ENCODE peak calls at places on chromosomes 16 and 17, in six cellular contexts. One of them, this sample, is unnamed.

GRCh38 chr16:27945233-27945975 is 118.1 kb downstream of the GSG1L start:
- DNase-seq in A549: no peak
- DNase-seq in endothelial cell of umbilical vein: no peak
- DNase-seq in K562: no peak
- DNase-seq in GM12878: no peak
- DNase-seq in HepG2: no peak
- DNase-seq in this sample: no peak

GRCh38 chr17:30796016-30796415 is 28.5 kb downstream of the CRLF3 start:
- DNase-seq in A549: no peak
- DNase-seq in endothelial cell of umbilical vein: no peak
- DNase-seq in K562: no peak
- DNase-seq in GM12878: no peak
- DNase-seq in HepG2: no peak
- DNase-seq in this sample: no peak

GRCh38 chr17:40727447-40728231 is 24.1 kb upstream of the KRT24 start:
- DNase-seq in A549: no peak
- DNase-seq in endothelial cell of umbilical vein: no peak
- DNase-seq in K562: no peak
- DNase-seq in GM12878: peak
- DNase-seq in HepG2: no peak
- DNase-seq in this sample: no peak

GRCh38 chr16:69904495-69905170 is 46.5 kb upstream of the CLEC18A start:
- DNase-seq in A549: no peak
- DNase-seq in endothelial cell of umbilical vein: no peak
- DNase-seq in K562: peak
- DNase-seq in GM12878: no peak
- DNase-seq in HepG2: no peak
- DNase-seq in this sample: no peak

GRCh38 chr17:4939554-4939803 is 367 bp downstream of the SLC25A11 start:
- DNase-seq in A549: no peak
- DNase-seq in endothelial cell of umbilical vein: no peak
- DNase-seq in K562: no peak
- DNase-seq in GM12878: no peak
- DNase-seq in HepG2: no peak
- DNase-seq in this sample: no peak

GRCh38 chr16:72736074-72736473 is 311.9 kb downstream of the ZFHX3 start:
- DNase-seq in A549: no peak
- DNase-seq in endothelial cell of umbilical vein: no peak
- DNase-seq in K562: no peak
- DNase-seq in GM12878: no peak
- DNase-seq in HepG2: no peak
- DNase-seq in this sample: no peak

GRCh38 chr17:45222273-45222993 is 748 bp downstream of the FMNL1 start:
- DNase-seq in A549: no peak
- DNase-seq in endothelial cell of umbilical vein: no peak
- DNase-seq in K562: peak
- DNase-seq in GM12878: no peak
- DNase-seq in HepG2: no peak
- DNase-seq in this sample: peak

GRCh38 chr16:68074850-68075249 is 10.3 kb upstream of the NFATC3 start:
- DNase-seq in A549: no peak
- DNase-seq in endothelial cell of umbilical vein: no peak
- DNase-seq in K562: no peak
- DNase-seq in GM12878: peak
- DNase-seq in HepG2: no peak
- DNase-seq in this sample: peak

GRCh38 chr17:59641799-59642484 is 22.2 kb downstream of the CLTC start:
- DNase-seq in A549: no peak
- DNase-seq in endothelial cell of umbilical vein: no peak
- DNase-seq in K562: no peak
- DNase-seq in GM12878: peak
- DNase-seq in HepG2: no peak
- DNase-seq in this sample: peak

GRCh38 chr17:49038138-49038537 is 41.0 kb downstream of the IGF2BP1 start:
- DNase-seq in A549: no peak
- DNase-seq in endothelial cell of umbilical vein: no peak
- DNase-seq in K562: no peak
- DNase-seq in GM12878: no peak
- DNase-seq in HepG2: no peak
- DNase-seq in this sample: no peak

GRCh38 chr17:57553525-57553924 is 191.6 kb downstream of the CCDC182 start:
- DNase-seq in A549: no peak
- DNase-seq in endothelial cell of umbilical vein: no peak
- DNase-seq in K562: peak
- DNase-seq in GM12878: no peak
- DNase-seq in HepG2: no peak
- DNase-seq in this sample: no peak

GRCh38 chr17:63500548-63501390 is 22.4 kb upstream of the KCNH6 start:
- DNase-seq in A549: no peak
- DNase-seq in endothelial cell of umbilical vein: no peak
- DNase-seq in K562: no peak
- DNase-seq in GM12878: no peak
- DNase-seq in HepG2: no peak
- DNase-seq in this sample: no peak

GRCh38 chr17:71180801-71181385 is 939.9 kb upstream of the SOX9 start:
- DNase-seq in A549: peak
- DNase-seq in endothelial cell of umbilical vein: no peak
- DNase-seq in K562: no peak
- DNase-seq in GM12878: no peak
- DNase-seq in HepG2: no peak
- DNase-seq in this sample: no peak

GRCh38 chr16:62805221-62805857 is 769.1 kb upstream of the CDH8 start:
- DNase-seq in A549: no peak
- DNase-seq in endothelial cell of umbilical vein: no peak
- DNase-seq in K562: no peak
- DNase-seq in GM12878: no peak
- DNase-seq in HepG2: no peak
- DNase-seq in this sample: no peak

GRCh38 chr17:7884581-7885356 is 3.8 kb upstream of the CHD3 start:
- DNase-seq in A549: no peak
- DNase-seq in endothelial cell of umbilical vein: no peak
- DNase-seq in K562: peak
- DNase-seq in GM12878: no peak
- DNase-seq in HepG2: no peak
- DNase-seq in this sample: peak

GRCh38 chr17:77779711-77780539 is 178.6 kb upstream of the TNRC6C start:
- DNase-seq in A549: no peak
- DNase-seq in endothelial cell of umbilical vein: no peak
- DNase-seq in K562: no peak
- DNase-seq in GM12878: no peak
- DNase-seq in HepG2: no peak
- DNase-seq in this sample: no peak

GRCh38 chr16:73031155-73031866 is 16.6 kb downstream of the ZFHX3 start:
- DNase-seq in A549: no peak
- DNase-seq in endothelial cell of umbilical vein: no peak
- DNase-seq in K562: no peak
- DNase-seq in GM12878: no peak
- DNase-seq in HepG2: no peak
- DNase-seq in this sample: no peak

GRCh38 chr17:17235212-17236174 is 1.5 kb downstream of the FLCN start:
- DNase-seq in A549: no peak
- DNase-seq in endothelial cell of umbilical vein: peak
- DNase-seq in K562: peak
- DNase-seq in GM12878: no peak
- DNase-seq in HepG2: peak
- DNase-seq in this sample: peak

GRCh38 chr17:78644259-78644658 is 67.1 kb upstream of the DNAH17 start:
- DNase-seq in A549: no peak
- DNase-seq in endothelial cell of umbilical vein: no peak
- DNase-seq in K562: no peak
- DNase-seq in GM12878: no peak
- DNase-seq in HepG2: no peak
- DNase-seq in this sample: no peak

GRCh38 chr17:74514632-74515035 is 16.6 kb downstream of the CD300LB start:
- DNase-seq in A549: no peak
- DNase-seq in endothelial cell of umbilical vein: no peak
- DNase-seq in K562: peak
- DNase-seq in GM12878: no peak
- DNase-seq in HepG2: no peak
- DNase-seq in this sample: no peak

DNA sequence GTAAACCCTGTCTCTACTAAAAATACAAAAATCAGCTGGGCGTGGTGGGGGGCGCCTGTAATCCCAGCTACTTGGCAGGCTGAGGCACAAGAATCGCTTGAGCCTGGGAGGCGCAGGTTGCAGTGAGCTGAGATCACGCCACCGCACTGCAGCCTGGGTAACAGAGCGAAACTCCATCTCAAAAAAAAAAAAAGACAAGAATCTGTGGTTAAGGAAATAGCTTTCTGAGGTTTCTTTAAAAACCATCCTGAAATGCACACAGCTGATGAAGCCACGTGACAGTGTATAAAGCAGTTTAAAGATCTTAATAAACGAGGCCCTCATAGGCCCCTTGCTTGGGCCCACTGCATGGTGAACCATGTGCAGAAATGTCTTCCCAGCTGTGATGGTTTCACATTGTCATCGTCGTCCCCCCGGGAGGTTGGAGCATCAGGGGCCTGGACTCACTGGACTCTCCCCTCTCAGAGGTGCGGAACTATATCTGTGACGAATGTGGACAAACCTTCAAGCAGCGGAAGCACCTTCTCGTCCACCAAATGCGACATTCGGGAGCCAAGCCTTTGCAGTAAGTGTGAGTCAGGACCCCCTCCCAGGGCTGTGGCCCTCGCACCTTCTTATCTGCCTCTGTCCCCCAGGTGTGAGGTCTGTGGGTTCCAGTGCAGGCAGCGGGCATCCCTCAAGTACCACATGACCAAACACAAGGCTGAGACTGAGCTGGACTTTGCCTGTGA is 16.2 kb downstream of the ZNF276 start:
- DNase-seq in A549: no peak
- DNase-seq in endothelial cell of umbilical vein: no peak
- DNase-seq in K562: no peak
- DNase-seq in GM12878: no peak
- DNase-seq in HepG2: no peak
- DNase-seq in this sample: no peak
- TF ChIP-seq MYC in A549: no peak
- TF ChIP-seq MYC in endothelial cell of umbilical vein: no peak
- TF ChIP-seq MYC in K562: no peak
- TF ChIP-seq MYC in GM12878: no peak
- TF ChIP-seq MYC in HepG2: no peak
- TF ChIP-seq MYC in this sample: no peak

DNA sequence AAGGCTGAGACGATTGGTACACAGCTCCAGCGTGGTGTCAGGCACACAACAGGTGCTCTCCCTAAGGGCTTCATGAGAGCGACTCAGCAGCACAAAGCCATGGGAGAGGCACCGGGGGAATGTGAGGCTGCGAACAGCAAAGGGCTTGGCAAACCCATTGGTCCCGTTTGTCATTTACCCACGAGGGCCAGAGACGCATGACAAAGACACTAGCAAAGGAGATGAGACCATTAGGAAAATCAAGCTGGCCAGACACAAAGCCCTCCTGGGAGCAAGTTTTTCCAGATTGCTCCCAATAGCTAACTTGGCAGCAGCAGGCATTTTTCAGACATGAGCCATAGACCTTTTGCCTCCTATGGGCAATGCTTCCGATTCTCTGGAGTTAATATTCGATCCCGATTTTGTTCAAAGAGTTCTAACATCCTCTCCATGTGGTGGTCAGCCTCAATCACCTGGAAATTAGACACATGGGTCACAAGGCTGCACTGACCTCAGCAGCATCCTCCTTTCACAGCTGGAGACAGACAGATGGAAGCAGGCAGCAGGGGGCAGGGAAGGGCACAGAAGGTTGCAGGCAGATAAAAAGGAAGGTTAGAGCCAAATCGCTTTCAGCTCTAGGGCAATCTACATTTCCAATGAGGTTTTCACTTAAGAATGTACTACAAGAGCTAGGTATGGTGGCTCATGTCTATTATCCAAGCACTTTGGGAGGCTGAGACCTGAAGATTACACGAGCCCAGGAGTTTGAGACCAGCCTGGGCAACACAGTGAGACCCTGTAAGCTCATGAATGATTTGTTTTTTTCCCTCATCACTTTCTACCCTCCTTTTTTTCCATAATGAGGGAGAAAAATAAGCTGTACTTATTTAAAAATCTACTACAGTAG is 38.1 kb downstream of the TK2 start:
- DNase-seq in A549: peak
- DNase-seq in endothelial cell of umbilical vein: peak
- DNase-seq in K562: peak
- DNase-seq in GM12878: no peak
- DNase-seq in HepG2: no peak
- DNase-seq in this sample: peak
- TF ChIP-seq CTCF in A549: no peak
- TF ChIP-seq CTCF in endothelial cell of umbilical vein: no peak
- TF ChIP-seq CTCF in K562: peak
- TF ChIP-seq CTCF in GM12878: no peak
- TF ChIP-seq CTCF in HepG2: peak
- TF ChIP-seq CTCF in this sample: no peak

GRCh38 chr16:66254106-66254505 is 112.4 kb upstream of the CDH5 start:
- DNase-seq in A549: no peak
- DNase-seq in endothelial cell of umbilical vein: no peak
- DNase-seq in K562: no peak
- DNase-seq in GM12878: no peak
- DNase-seq in HepG2: no peak
- DNase-seq in this sample: no peak
- TF ChIP-seq MAX in A549: no peak
- TF ChIP-seq MAX in endothelial cell of umbilical vein: no peak
- TF ChIP-seq MAX in K562: no peak
- TF ChIP-seq MAX in GM12878: no peak
- TF ChIP-seq MAX in HepG2: no peak
- TF ChIP-seq MAX in this sample: no peak

GRCh38 chr16:21568502-21569189 is 30.7 kb upstream of the METTL9 start:
- DNase-seq in A549: no peak
- DNase-seq in endothelial cell of umbilical vein: no peak
- DNase-seq in K562: no peak
- DNase-seq in GM12878: no peak
- DNase-seq in HepG2: no peak
- DNase-seq in this sample: no peak

GRCh38 chr16:21565816-21566669 is 33.3 kb upstream of the METTL9 start:
- DNase-seq in A549: no peak
- DNase-seq in endothelial cell of umbilical vein: no peak
- DNase-seq in K562: no peak
- DNase-seq in GM12878: no peak
- DNase-seq in HepG2: peak
- DNase-seq in this sample: peak

GRCh38 chr16:21560462-21560861 is 38.9 kb upstream of the METTL9 start:
- DNase-seq in A549: no peak
- DNase-seq in endothelial cell of umbilical vein: no peak
- DNase-seq in K562: no peak
- DNase-seq in GM12878: no peak
- DNase-seq in HepG2: no peak
- DNase-seq in this sample: no peak

GRCh38 chr16:21566891-21567414 is 32.4 kb upstream of the METTL9 start:
- DNase-seq in A549: no peak
- DNase-seq in endothelial cell of umbilical vein: no peak
- DNase-seq in K562: no peak
- DNase-seq in GM12878: no peak
- DNase-seq in HepG2: no peak
- DNase-seq in this sample: no peak

DNA sequence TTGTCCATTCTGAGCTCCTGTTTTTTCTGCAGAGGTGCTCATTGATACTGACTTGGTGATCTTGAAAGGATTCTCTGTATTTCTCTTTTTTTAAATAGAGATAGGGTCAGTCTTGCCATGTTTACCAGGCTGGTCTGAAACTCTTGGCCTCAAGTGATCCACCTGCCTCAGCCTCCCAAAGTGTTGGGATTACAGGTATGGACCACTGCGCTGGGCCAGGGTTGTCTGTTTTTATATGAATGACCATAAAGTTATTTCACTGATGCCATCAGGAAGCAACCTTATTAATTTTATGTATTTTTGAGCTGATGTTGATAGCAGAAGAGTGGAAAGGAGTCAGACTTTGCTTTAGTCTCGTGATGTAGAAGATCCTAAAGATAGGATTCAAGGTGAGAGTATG is 35.7 kb upstream of the METTL9 start:
- DNase-seq in A549: no peak
- DNase-seq in endothelial cell of umbilical vein: no peak
- DNase-seq in K562: no peak
- DNase-seq in GM12878: no peak
- DNase-seq in HepG2: no peak
- DNase-seq in this sample: no peak
- TF ChIP-seq MYC in A549: no peak
- TF ChIP-seq MYC in endothelial cell of umbilical vein: no peak
- TF ChIP-seq MYC in K562: no peak
- TF ChIP-seq MYC in GM12878: no peak
- TF ChIP-seq MYC in HepG2: no peak
- TF ChIP-seq MYC in this sample: no peak

This sample was measured in NB4.